ENCODE peak calls at places on chromosome 20, in nine cellular contexts. P is IMR-90; F is fibroblast of lung; H is OCI-LY7; T is SJSA1; U is CD4-positive, alpha-beta T cell; S is tibial artery; W is lower lobe of right lung; M is dorsolateral prefrontal cortex. B is an unnamed sample.

GRCh38 chr20:38114353-38114791 is 50.7 kb downstream of the TGM2 start:
- DNase-seq in F (peak; percentile 81), M (no peak), W (no peak), U (no peak), T (peak; percentile 44), H (no peak), P (peak; percentile 67), S (no peak), B (no peak)

GRCh38 chr20:51116765-51117686 is 94.1 kb upstream of the KCNG1 start:
- DNase-seq in W (no peak), M (no peak), F (peak; percentile 35), H (no peak), U (no peak), T (no peak), P (peak; percentile 60), S (no peak), B (no peak)

GRCh38 chr20:17066955-17067354 is 159.9 kb upstream of the PCSK2 start:
- DNase-seq in P (peak; percentile 4), H (no peak), U (no peak), W (no peak), T (no peak), M (no peak), S (no peak), F (no peak), B (no peak)

GRCh38 chr20:62030834-62031434 is 34.7 kb downstream of the TAF4 start:
- DNase-seq in S (no peak), W (no peak), U (peak; percentile 10), T (no peak), P (no peak), M (no peak), H (peak; percentile 88), F (no peak), B (peak; percentile 32)

GRCh38 chr20:46307139-46307998 is 929 bp downstream of the CDH22 start:
- DNase-seq in T (peak; percentile 59), P (peak; percentile 20), S (no peak), H (peak; percentile 62), F (peak; percentile 25), W (peak; percentile 72), M (no peak), U (peak; percentile 64), B (no peak)

GRCh38 chr20:51335329-51335841 is 207.1 kb downstream of the NFATC2 start:
- DNase-seq in W (no peak), H (no peak), U (no peak), P (peak; percentile 100), T (peak; percentile 91), M (no peak), S (no peak), F (peak; percentile 100), B (peak; percentile 100)

GRCh38 chr20:22620342-22620741 is 36.0 kb upstream of the FOXA2 start:
- DNase-seq in W (no peak), H (no peak), U (no peak), F (no peak), M (no peak), P (no peak), S (no peak), T (no peak), B (no peak)

GRCh38 chr20:4904127-4904860 is 97.0 kb downstream of the SLC23A2 start:
- DNase-seq in H (no peak), F (no peak), W (no peak), U (no peak), M (no peak), S (no peak), P (no peak), T (no peak), B (peak; percentile 7)

GRCh38 chr20:29427201-29428060 is 1830.0 kb upstream of the DEFB115 start:
- DNase-seq in M (no peak), S (no peak), F (no peak), T (no peak), H (no peak), P (no peak), W (no peak), U (no peak), B (no peak)

GRCh38 chr20:59770851-59771250 is 162.6 kb downstream of the SYCP2 start:
- DNase-seq in M (no peak), P (no peak), S (peak; percentile 51), W (no peak), H (no peak), F (no peak), U (no peak), T (no peak), B (no peak)

GRCh38 chr20:12243327-12243726 is 325.6 kb downstream of the BTBD3 start:
- DNase-seq in W (no peak), F (no peak), P (no peak), H (no peak), T (no peak), M (no peak), S (no peak), U (no peak), B (no peak)

GRCh38 chr20:49739042-49739441 is 25.4 kb upstream of the B4GALT5 start:
- DNase-seq in M (no peak), T (no peak), W (no peak), U (no peak), F (no peak), S (no peak), H (no peak), P (no peak), B (no peak)

GRCh38 chr20:3735768-3736167 is 3.3 kb downstream of the HSPA12B start:
- DNase-seq in P (no peak), W (no peak), T (no peak), F (no peak), S (no peak), U (no peak), H (no peak), M (no peak), B (no peak)

GRCh38 chr20:17608701-17609497 is 39.0 kb downstream of the DSTN start:
- DNase-seq in F (no peak), S (no peak), H (no peak), T (no peak), P (no peak), M (no peak), U (no peak), W (no peak), B (no peak)

GRCh38 chr20:14495066-14495465 is 157.7 kb upstream of the FLRT3 start:
- DNase-seq in U (no peak), T (no peak), W (no peak), H (no peak), P (no peak), S (no peak), F (no peak), M (no peak), B (no peak)

GRCh38 chr20:112396-112795 is 24.9 kb downstream of the DEFB125 start:
- DNase-seq in M (no peak), S (no peak), F (no peak), H (no peak), T (no peak), U (no peak), P (no peak), W (no peak), B (no peak)

GRCh38 chr20:47380481-47380880 is 24.0 kb upstream of the ZMYND8 start:
- DNase-seq in H (no peak), U (no peak), T (no peak), F (peak; percentile 60), W (no peak), S (no peak), P (peak; percentile 35), M (no peak), B (no peak)

GRCh38 chr20:50015993-50016770 is 33.4 kb downstream of the SNAI1 start:
- DNase-seq in T (peak; percentile 71), U (no peak), H (no peak), W (no peak), P (no peak), F (no peak), S (no peak), M (no peak), B (no peak)

GRCh38 chr20:38764563-38765355 is 16.5 kb downstream of the ACTR5 start:
- DNase-seq in U (no peak), P (peak; percentile 93), S (peak; percentile 76), W (no peak), F (peak; percentile 89), H (no peak), T (peak; percentile 77), M (peak; percentile 86), B (peak; percentile 70)

GRCh38 chr20:51731771-51732453 is 36.3 kb downstream of the ATP9A start:
- DNase-seq in P (peak; percentile 58), U (no peak), F (peak; percentile 50), W (no peak), M (peak; percentile 43), H (no peak), S (no peak), T (no peak), B (no peak)

GRCh38 chr20:34894723-34895122 is 18.3 kb downstream of the ACSS2 start:
- DNase-seq in F (no peak), S (no peak), H (no peak), W (no peak), T (no peak), U (no peak), M (no peak), P (no peak), B (no peak)

GRCh38 chr20:38883081-38883980 is 42.9 kb upstream of the FAM83D start:
- DNase-seq in F (peak; percentile 1), M (peak; percentile 83), U (no peak), S (no peak), H (peak; percentile 63), P (peak; percentile 2), W (no peak), T (no peak), B (no peak)

GRCh38 chr20:44039147-44039546 is 124.5 kb downstream of the TOX2 start:
- DNase-seq in U (no peak), M (no peak), W (no peak), S (no peak), F (no peak), P (no peak), T (no peak), H (no peak), B (no peak)

GRCh38 chr20:25045343-25045712 is 12.6 kb downstream of the ACSS1 start:
- DNase-seq in U (no peak), F (no peak), M (no peak), H (no peak), S (peak; percentile 60), T (no peak), W (peak; percentile 24), P (no peak), B (no peak)
- H3K27ac ChIP-seq in U (peak overlapping the region; percentile 16), F (no peak overlapping the region), M (peak overlapping the region; percentile 98), H (no peak overlapping the region), S (peak overlapping the region; percentile 85), T (no peak overlapping the region), W (no peak overlapping the region), P (no peak overlapping the region), B (no peak overlapping the region)

GRCh38 chr20:18628330-18628941 is 40.6 kb downstream of the DTD1 start:
- DNase-seq in W (no peak), S (no peak), U (no peak), T (no peak), F (no peak), P (no peak), M (no peak), H (peak; percentile 22), B (no peak)
- H3K27ac ChIP-seq in W (no peak overlapping the region), S (no peak overlapping the region), U (no peak overlapping the region), T (no peak overlapping the region), F (no peak overlapping the region), P (no peak overlapping the region), M (no peak overlapping the region), H (no peak overlapping the region), B (no peak overlapping the region)

GRCh38 chr20:41047279-41047974 is 18.8 kb downstream of the TOP1 start:
- DNase-seq in P (no peak), F (no peak), T (no peak), W (no peak), H (peak; percentile 35), U (no peak), S (no peak), M (no peak), B (no peak)
- H3K27ac ChIP-seq in P (peak overlapping the region; percentile 52), F (no peak overlapping the region), T (no peak overlapping the region), W (peak overlapping the region; percentile 37), H (peak overlapping the region; percentile 71), U (peak overlapping the region; percentile 54), S (peak overlapping the region; percentile 34), M (no peak overlapping the region), B (no peak overlapping the region)

GRCh38 chr20:24737212-24737850 is 211.7 kb upstream of the CST7 start:
- DNase-seq in P (no peak), M (no peak), T (no peak), H (no peak), S (no peak), W (no peak), U (no peak), F (no peak), B (no peak)
- H3K27ac ChIP-seq in P (no peak overlapping the region), M (no peak overlapping the region), T (no peak overlapping the region), H (no peak overlapping the region), S (no peak overlapping the region), W (no peak overlapping the region), U (no peak overlapping the region), F (no peak overlapping the region), B (no peak overlapping the region)